ENCODE peak calls at places on chromosomes 3 and 15, in six cellular contexts. H is CD8-positive, alpha-beta T cell; Y is T-helper 17 cell; M is right lobe of liver; Q is NCI-H1092 treated with DMSO at 0.1 percent for 48 hours; D is anterior cingulate cortex. V is an unnamed sample.

GRCh38 chr3:4987374-4988296 is 8.4 kb downstream of the BHLHE40 start:
- DNase-seq in M (no peak), D (no peak), H (no peak), Q (no peak), Y (no peak), V (no peak)

GRCh38 chr3:98824256-98824655 is 61.1 kb downstream of the ST3GAL6 start:
- DNase-seq in D (no peak), H (no peak), M (no peak), Q (no peak), Y (no peak), V (no peak)

GRCh38 chr15:86915811-86916331 is 836.2 kb downstream of the AGBL1 start:
- DNase-seq in H (no peak), M (no peak), D (peak), Q (no peak), Y (no peak), V (peak)

GRCh38 chr3:28317438-28318022 is 31.0 kb upstream of the ZCWPW2 start:
- DNase-seq in M (no peak), Q (no peak), Y (no peak), H (no peak), D (no peak), V (no peak)

GRCh38 chr3:192655627-192656026 is 71.7 kb downstream of the FGF12 start:
- DNase-seq in Q (no peak), M (no peak), D (no peak), Y (no peak), H (no peak), V (no peak)

GRCh38 chr3:72165337-72165736 is 380.4 kb upstream of the PROK2 start:
- DNase-seq in Q (no peak), Y (no peak), M (no peak), H (no peak), D (no peak), V (no peak)

GRCh38 chr15:69729167-69729748 is 276.6 kb downstream of the RPLP1 start:
- DNase-seq in Q (no peak), H (peak), D (no peak), M (no peak), Y (peak), V (peak)

GRCh38 chr3:197811343-197811742 is 20.3 kb downstream of the LRCH3 start:
- DNase-seq in H (no peak), Y (no peak), M (no peak), Q (no peak), D (no peak), V (no peak)

GRCh38 chr15:92336588-92336987 is 57.1 kb upstream of the ST8SIA2 start:
- DNase-seq in D (no peak), Y (no peak), M (no peak), Q (no peak), H (no peak), V (no peak)

GRCh38 chr3:69084668-69085542 is at the start of gene ARL6IP5:
- DNase-seq in D (peak), Y (peak), M (peak), H (peak), Q (peak), V (peak)

GRCh38 chr3:56275120-56275519 is 193.1 kb downstream of the ERC2 start:
- DNase-seq in Q (no peak), Y (no peak), M (no peak), D (no peak), H (no peak), V (no peak)

GRCh38 chr3:48848816-48849515 is 1.3 kb upstream of the PRKAR2A start:
- DNase-seq in Y (no peak), Q (no peak), M (no peak), D (no peak), H (no peak), V (no peak)

GRCh38 chr15:77527164-77527778 is 105.4 kb downstream of the LINGO1 start:
- DNase-seq in M (peak), H (no peak), Q (no peak), Y (no peak), D (no peak), V (no peak)

GRCh38 chr15:50933353-50933752 is 24.9 kb downstream of the AP4E1 start:
- DNase-seq in Y (no peak), D (no peak), H (no peak), M (no peak), Q (no peak), V (no peak)

GRCh38 chr3:80733522-80734176 is 965.9 kb upstream of the ROBO1 start:
- DNase-seq in Y (no peak), Q (no peak), M (no peak), D (no peak), H (no peak), V (no peak)